ENCODE peak calls at places on chromosomes 5 and 9, in four cellular contexts. One of them, this sample, is unnamed.

GRCh38 chr5:107370569-107370968 is 300.2 kb downstream of the EFNA5 start:
- DNase-seq in stomach: no peak
- DNase-seq in upper lobe of right lung: no peak
- DNase-seq in WERI-Rb-1: no peak
- DNase-seq in this sample: no peak

GRCh38 chr5:116605310-116606070 is 30.9 kb upstream of the SEMA6A start:
- DNase-seq in stomach: no peak
- DNase-seq in WERI-Rb-1: no peak
- DNase-seq in upper lobe of right lung: no peak
- DNase-seq in this sample: no peak

GRCh38 chr9:92151691-92152393 is 36.6 kb upstream of the SPTLC1 start:
- DNase-seq in WERI-Rb-1: no peak
- DNase-seq in upper lobe of right lung: no peak
- DNase-seq in stomach: no peak
- DNase-seq in this sample: no peak

GRCh38 chr9:17117372-17117771 is 17.5 kb upstream of the CNTLN start:
- DNase-seq in upper lobe of right lung: no peak
- DNase-seq in WERI-Rb-1: no peak
- DNase-seq in stomach: no peak
- DNase-seq in this sample: no peak

GRCh38 chr9:131072107-131072870 is 24.0 kb upstream of the AIF1L start:
- DNase-seq in upper lobe of right lung: no peak
- DNase-seq in WERI-Rb-1: no peak
- DNase-seq in stomach: no peak
- DNase-seq in this sample: no peak

GRCh38 chr5:53211799-53212198 is 102.2 kb upstream of the MOCS2 start:
- DNase-seq in stomach: no peak
- DNase-seq in WERI-Rb-1: no peak
- DNase-seq in upper lobe of right lung: no peak
- DNase-seq in this sample: no peak

GRCh38 chr5:12016149-12016740 is 112.0 kb upstream of the CTNND2 start:
- DNase-seq in stomach: no peak
- DNase-seq in WERI-Rb-1: peak
- DNase-seq in upper lobe of right lung: no peak
- DNase-seq in this sample: peak

GRCh38 chr5:77076961-77077820 is 9.9 kb downstream of the ZBED3 start:
- DNase-seq in WERI-Rb-1: peak
- DNase-seq in stomach: peak
- DNase-seq in upper lobe of right lung: peak
- DNase-seq in this sample: no peak

GRCh38 chr9:108549184-108549583 is 306.6 kb downstream of the ACTL7B start:
- DNase-seq in upper lobe of right lung: no peak
- DNase-seq in WERI-Rb-1: no peak
- DNase-seq in stomach: peak
- DNase-seq in this sample: no peak

DNA sequence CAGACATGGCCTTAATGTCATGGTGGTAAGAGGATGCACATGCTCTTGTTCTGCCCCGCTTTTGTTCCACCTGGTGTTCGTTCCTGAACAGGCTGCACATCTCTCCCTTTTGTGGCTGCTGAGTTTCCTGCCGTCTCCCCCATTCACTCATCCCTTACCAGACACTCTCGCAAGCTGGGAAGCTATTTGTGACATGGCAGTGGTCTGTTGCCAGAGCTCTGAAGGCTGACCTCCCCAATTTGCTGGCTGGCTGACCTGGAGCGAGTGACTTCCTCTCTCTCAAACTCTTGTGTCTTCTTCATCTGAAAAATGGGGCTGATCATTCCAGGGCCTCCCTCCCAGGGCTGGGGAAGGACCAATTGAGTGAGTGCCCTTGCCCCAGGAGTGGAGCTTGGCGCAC is 35.9 kb downstream of the HRH2 start:
- DNase-seq in stomach: no peak
- DNase-seq in upper lobe of right lung: no peak
- DNase-seq in WERI-Rb-1: no peak
- DNase-seq in this sample: no peak
- H3K27ac ChIP-seq in stomach: peak
- H3K27ac ChIP-seq in upper lobe of right lung: no peak
- H3K27ac ChIP-seq in WERI-Rb-1: no peak
- H3K27ac ChIP-seq in this sample: no peak

GRCh38 chr5:75656311-75657003 is 45.2 kb downstream of the ANKDD1B start:
- DNase-seq in WERI-Rb-1: no peak
- DNase-seq in upper lobe of right lung: no peak
- DNase-seq in stomach: no peak
- DNase-seq in this sample: peak
- H3K27ac ChIP-seq in WERI-Rb-1: no peak
- H3K27ac ChIP-seq in upper lobe of right lung: peak
- H3K27ac ChIP-seq in stomach: peak
- H3K27ac ChIP-seq in this sample: peak

DNA sequence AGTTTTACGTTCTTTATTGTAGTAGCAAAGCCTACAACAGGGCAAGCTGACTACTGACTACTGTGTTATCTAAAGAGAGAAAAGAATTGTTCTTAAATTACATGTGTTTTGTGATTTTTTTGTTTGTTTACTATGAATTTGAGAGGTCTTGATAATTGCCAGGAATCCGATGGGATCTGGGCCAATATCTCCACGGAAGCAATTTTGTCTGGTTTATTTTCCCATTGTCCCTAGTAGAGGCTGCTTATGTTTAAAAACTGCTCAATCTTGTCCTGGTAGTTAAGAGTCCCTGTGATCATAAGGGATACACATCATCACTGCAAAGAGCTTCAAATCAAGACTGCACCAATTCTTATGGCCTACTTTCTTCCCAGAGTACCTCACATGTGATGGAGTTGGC is 94.4 kb downstream of the GLDC start:
- DNase-seq in upper lobe of right lung: no peak
- DNase-seq in stomach: no peak
- DNase-seq in WERI-Rb-1: no peak
- DNase-seq in this sample: no peak
- H3K27ac ChIP-seq in upper lobe of right lung: no peak
- H3K27ac ChIP-seq in stomach: no peak
- H3K27ac ChIP-seq in WERI-Rb-1: no peak
- H3K27ac ChIP-seq in this sample: no peak

DNA sequence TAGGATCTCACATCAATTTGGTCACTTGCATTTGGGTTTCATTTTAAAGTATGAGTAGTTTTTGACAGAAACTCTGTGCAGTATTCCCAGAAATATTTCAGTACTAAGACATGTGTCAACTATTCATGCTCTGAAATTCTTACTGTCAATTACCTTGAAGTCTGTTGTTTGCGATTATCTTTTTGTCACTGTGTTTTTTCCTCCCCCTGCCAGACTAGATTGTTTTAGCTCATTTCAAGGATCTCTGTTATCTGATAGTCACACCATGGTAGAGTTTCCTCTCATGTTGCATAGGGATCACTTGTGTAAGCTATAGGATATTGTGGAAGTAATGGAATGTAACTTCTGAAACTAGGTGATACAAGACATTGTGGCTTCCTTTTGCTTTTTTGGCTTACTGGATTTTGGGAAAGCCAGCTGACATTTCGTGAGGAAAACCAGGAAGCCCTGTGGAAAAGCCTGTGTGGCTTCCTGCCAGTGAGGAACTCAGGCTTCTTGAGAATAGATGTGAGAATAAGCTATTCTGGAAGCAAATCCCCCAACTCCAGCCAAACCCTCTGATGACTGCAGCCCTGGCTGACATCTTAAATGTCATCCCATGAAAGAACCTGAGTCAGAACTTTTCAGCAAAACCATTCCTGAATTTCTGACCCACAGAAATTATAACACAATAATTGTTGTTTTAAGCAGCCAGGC is 122.2 kb downstream of the FGF10 start:
- DNase-seq in upper lobe of right lung: no peak
- DNase-seq in WERI-Rb-1: no peak
- DNase-seq in stomach: no peak
- DNase-seq in this sample: peak
- H3K27ac ChIP-seq in upper lobe of right lung: no peak
- H3K27ac ChIP-seq in WERI-Rb-1: no peak
- H3K27ac ChIP-seq in stomach: no peak
- H3K27ac ChIP-seq in this sample: no peak

DNA sequence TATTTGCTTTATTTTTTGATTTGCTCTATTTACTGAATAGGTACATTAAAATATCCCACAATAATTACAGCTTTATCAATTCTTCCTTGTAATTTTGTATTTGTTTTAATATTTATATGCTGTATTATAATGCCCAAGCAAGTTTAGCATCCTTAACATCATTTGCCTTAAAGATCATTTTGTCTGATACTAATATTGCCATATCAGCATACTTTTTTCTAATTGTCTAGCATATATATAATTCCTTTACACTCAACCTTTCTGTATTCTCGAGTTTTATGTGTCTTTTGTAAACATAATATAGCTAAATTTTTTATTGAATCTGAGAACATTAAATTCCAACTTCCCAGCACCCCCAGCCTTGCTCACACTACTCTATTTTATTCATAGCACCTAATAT is 64.7 kb downstream of the P4HA2 start:
- DNase-seq in stomach: no peak
- DNase-seq in upper lobe of right lung: no peak
- DNase-seq in WERI-Rb-1: no peak
- DNase-seq in this sample: no peak
- H3K27ac ChIP-seq in stomach: no peak
- H3K27ac ChIP-seq in upper lobe of right lung: no peak
- H3K27ac ChIP-seq in WERI-Rb-1: no peak
- H3K27ac ChIP-seq in this sample: no peak

GRCh38 chr5:167792538-167792937 is 498.9 kb upstream of the WWC1 start:
- DNase-seq in upper lobe of right lung: no peak
- DNase-seq in stomach: no peak
- DNase-seq in WERI-Rb-1: no peak
- DNase-seq in this sample: no peak
- H3K27ac ChIP-seq in upper lobe of right lung: no peak
- H3K27ac ChIP-seq in stomach: no peak
- H3K27ac ChIP-seq in WERI-Rb-1: no peak
- H3K27ac ChIP-seq in this sample: no peak

GRCh38 chr5:173760461-173761181 is 127.5 kb upstream of the CPEB4 start:
- DNase-seq in WERI-Rb-1: no peak
- DNase-seq in stomach: no peak
- DNase-seq in upper lobe of right lung: no peak
- DNase-seq in this sample: no peak

GRCh38 chr5:173762930-173763329 is 125.2 kb upstream of the CPEB4 start:
- DNase-seq in upper lobe of right lung: no peak
- DNase-seq in WERI-Rb-1: no peak
- DNase-seq in stomach: no peak
- DNase-seq in this sample: no peak

GRCh38 chr5:173763410-173763809 is 124.7 kb upstream of the CPEB4 start:
- DNase-seq in WERI-Rb-1: no peak
- DNase-seq in upper lobe of right lung: no peak
- DNase-seq in stomach: no peak
- DNase-seq in this sample: no peak

GRCh38 chr5:173761182-173761521 is 127.0 kb upstream of the CPEB4 start:
- DNase-seq in stomach: no peak
- DNase-seq in upper lobe of right lung: no peak
- DNase-seq in WERI-Rb-1: no peak
- DNase-seq in this sample: no peak

DNA sequence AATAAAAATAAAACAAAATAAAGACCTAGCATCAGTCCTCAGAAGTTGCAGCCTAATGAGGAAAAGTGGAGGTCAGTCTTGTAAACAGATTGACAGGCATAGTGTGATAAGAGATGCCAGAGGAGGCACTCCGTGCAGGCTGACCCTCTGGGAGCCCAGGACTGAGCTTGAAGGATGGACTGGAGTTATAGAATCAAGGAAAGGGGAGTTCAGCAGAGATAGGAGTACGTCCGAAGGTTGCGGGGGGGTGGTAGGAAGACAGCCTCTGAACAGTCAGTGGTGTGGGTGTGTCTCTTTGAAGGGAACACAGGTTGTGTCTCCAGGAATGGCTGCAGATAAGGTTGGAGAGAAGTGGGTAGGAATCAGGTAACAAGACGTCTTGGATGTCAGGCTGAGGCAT is 126.1 kb upstream of the CPEB4 start:
- DNase-seq in WERI-Rb-1: no peak
- DNase-seq in upper lobe of right lung: no peak
- DNase-seq in stomach: no peak
- DNase-seq in this sample: no peak
- H3K27ac ChIP-seq in WERI-Rb-1: no peak
- H3K27ac ChIP-seq in upper lobe of right lung: no peak
- H3K27ac ChIP-seq in stomach: no peak
- H3K27ac ChIP-seq in this sample: no peak

DNA sequence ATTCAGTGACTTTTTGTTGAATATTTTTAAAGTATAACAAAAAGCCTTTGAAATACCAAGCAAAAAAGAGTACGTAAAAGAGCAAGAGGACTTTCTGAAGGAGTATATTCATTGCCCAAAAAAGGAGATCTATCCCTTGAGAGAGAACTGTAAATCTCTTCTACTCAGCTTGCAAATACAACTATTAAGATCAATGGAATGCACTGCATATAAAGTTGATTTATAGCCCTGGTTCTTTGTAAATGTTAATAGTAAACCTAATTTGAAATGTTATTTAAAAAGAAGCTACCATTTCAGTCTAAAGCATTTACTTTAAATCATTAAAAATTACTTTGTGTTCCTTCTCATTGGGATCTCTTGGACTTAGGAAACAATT is 168.1 kb downstream of the PDE4D start:
- DNase-seq in WERI-Rb-1: no peak
- DNase-seq in stomach: no peak
- DNase-seq in upper lobe of right lung: no peak
- DNase-seq in this sample: no peak
- H3K27ac ChIP-seq in WERI-Rb-1: no peak
- H3K27ac ChIP-seq in stomach: no peak
- H3K27ac ChIP-seq in upper lobe of right lung: no peak
- H3K27ac ChIP-seq in this sample: no peak

DNA sequence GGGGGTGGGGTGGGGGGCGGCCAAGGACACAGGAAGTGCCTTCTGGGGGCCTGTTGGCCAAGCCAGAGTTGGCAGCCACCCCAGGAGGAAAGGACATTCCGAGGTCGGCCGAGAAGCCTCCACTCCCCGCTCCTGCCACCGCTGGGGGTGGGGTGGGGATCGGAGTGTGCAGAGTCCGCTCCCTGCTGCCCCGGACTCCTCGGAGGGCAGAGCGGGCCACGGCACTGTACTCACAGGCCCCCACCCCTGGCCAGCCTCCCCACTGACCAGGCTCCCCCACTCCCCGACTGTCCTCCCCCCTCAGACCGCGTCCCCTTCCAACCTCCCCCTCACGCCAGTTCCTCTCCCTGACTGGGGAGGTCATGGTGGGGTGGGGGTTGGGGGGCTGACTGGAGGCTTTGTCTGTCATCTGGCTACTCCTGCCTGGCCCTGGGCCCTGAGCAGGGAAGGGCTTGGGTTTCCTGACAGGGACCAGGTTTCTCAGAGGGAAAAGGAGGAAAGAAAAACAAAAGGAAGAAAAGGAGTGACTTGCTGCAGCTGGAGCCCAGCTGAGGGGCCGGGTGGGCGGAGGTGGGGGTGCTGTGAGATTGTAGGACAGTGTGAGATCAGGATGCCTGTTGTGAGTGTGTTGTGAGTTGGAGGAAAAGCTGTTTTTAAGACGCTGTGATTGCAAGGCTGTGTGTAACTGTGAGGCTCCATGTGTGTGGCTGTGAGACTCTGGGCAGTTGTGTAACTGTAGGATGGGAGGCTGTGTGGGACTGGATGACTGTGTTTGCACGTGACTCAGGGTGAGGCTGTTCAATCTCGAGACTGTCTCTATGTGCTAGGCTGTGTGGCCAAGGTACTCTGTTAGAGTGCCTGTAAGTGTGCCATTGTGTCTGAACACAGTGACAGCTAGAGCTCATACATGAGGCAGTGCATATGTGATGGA is 29.6 kb downstream of the CNTFR start:
- DNase-seq in upper lobe of right lung: no peak
- DNase-seq in stomach: peak
- DNase-seq in WERI-Rb-1: peak
- DNase-seq in this sample: peak
- H3K27ac ChIP-seq in upper lobe of right lung: no peak
- H3K27ac ChIP-seq in stomach: peak
- H3K27ac ChIP-seq in WERI-Rb-1: peak
- H3K27ac ChIP-seq in this sample: peak

This sample was measured in SJCRH30.